ENCODE peak calls at places on chromosomes 16 and 17, in nine cellular contexts. T is GM23338, G is spleen, Q is esophagus muscularis mucosa, M is sigmoid colon, V is HL-60, S is transverse colon, B is HCT116, H is Panc1. W is an unnamed sample.

GRCh38 chr17:59963738-59964454 is 644 bp downstream of the RNFT1 start:
- DNase-seq in T (peak; percentile 6), G (peak; percentile 82), Q (peak; percentile 91), M (peak; percentile 73), V (no peak), S (peak; percentile 60), B (no peak), H (no peak), W (no peak)

GRCh38 chr16:5504028-5504758 is 406.6 kb upstream of the EEF2KMT start:
- DNase-seq in T (no peak), G (no peak), Q (no peak), M (peak; percentile 72), V (no peak), S (no peak), B (no peak), H (no peak), W (no peak)

GRCh38 chr16:77212736-77213541 is 13.7 kb downstream of the SYCE1L start:
- DNase-seq in T (peak; percentile 84), G (peak; percentile 93), Q (no peak), M (peak; percentile 78), V (no peak), S (peak; percentile 75), B (no peak), H (no peak), W (peak; percentile 69)

GRCh38 chr16:81232740-81233367 is 5.6 kb upstream of the BCO1 start:
- DNase-seq in T (no peak), G (no peak), Q (no peak), M (no peak), V (no peak), S (no peak), B (no peak), H (no peak), W (no peak)

GRCh38 chr16:4572715-4573114 is 16.6 kb downstream of the C16orf96 start:
- DNase-seq in T (no peak), G (no peak), Q (no peak), M (peak; percentile 85), V (no peak), S (no peak), B (no peak), H (no peak), W (no peak)

GRCh38 chr17:3659541-3660111 is 8.8 kb downstream of the TAX1BP3 start:
- DNase-seq in T (no peak), G (no peak), Q (no peak), M (peak; percentile 87), V (no peak), S (peak; percentile 43), B (no peak), H (no peak), W (peak; percentile 69)

GRCh38 chr16:74825941-74826340 is 51.3 kb upstream of the FA2H start:
- DNase-seq in T (no peak), G (no peak), Q (peak; percentile 81), M (no peak), V (no peak), S (no peak), B (no peak), H (no peak), W (no peak)

GRCh38 chr17:66364508-66365203 is 62.2 kb downstream of the PRKCA start:
- DNase-seq in T (no peak), G (no peak), Q (no peak), M (no peak), V (no peak), S (no peak), B (no peak), H (no peak), W (no peak)

GRCh38 chr17:43056051-43056450 is 31.0 kb downstream of the RND2 start:
- DNase-seq in T (no peak), G (no peak), Q (no peak), M (no peak), V (no peak), S (no peak), B (no peak), H (no peak), W (no peak)

GRCh38 chr16:30875881-30876791 is 17.7 kb downstream of the BCL7C start:
- DNase-seq in T (peak; percentile 33), G (no peak), Q (no peak), M (no peak), V (no peak), S (peak; percentile 27), B (no peak), H (no peak), W (no peak)

GRCh38 chr17:66637491-66637890 is 197.4 kb upstream of the CACNG5 start:
- DNase-seq in T (no peak), G (no peak), Q (no peak), M (no peak), V (no peak), S (no peak), B (no peak), H (no peak), W (no peak)

GRCh38 chr16:73048292-73049050 is 543 bp upstream of the ZFHX3 start:
- DNase-seq in T (peak; percentile 72), G (peak; percentile 81), Q (no peak), M (peak; percentile 87), V (no peak), S (peak; percentile 67), B (no peak), H (no peak), W (no peak)

GRCh38 chr17:3039748-3040147 is 23.7 kb downstream of the OR1D5 start:
- DNase-seq in T (no peak), G (peak; percentile 1), Q (no peak), M (no peak), V (peak; percentile 61), S (no peak), B (no peak), H (no peak), W (no peak)

GRCh38 chr16:89764711-89765201 is 43.4 kb downstream of the ZNF276 start:
- DNase-seq in T (no peak), G (peak; percentile 88), Q (peak; percentile 93), M (no peak), V (peak; percentile 73), S (peak; percentile 85), B (no peak), H (no peak), W (peak; percentile 56)

DNA sequence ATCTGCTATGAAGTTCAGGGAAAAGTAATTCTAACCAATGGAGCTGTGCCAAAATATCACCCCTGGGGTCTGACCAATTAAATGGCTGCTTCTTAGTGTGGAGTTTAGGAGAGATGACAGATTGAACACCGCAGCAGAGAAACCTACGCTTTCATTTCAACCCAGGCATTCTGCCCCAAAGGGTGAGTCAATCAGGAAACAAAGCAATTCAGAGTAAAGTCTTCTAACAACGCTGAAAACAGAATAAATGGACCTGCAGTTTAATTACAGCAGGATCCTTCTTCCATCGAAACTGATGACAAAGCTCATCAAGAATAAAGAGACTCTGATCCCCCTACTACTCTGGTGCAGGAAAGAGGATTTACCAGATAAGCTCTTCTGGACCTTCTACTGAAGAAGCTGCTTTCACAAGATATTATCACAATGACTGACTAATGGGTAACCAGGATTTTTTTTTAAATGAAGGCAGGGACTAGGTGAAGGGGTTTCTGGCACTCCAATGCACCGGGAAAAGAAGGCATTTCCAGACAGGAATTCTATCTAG is 16.7 kb downstream of the RFFL start:
- DNase-seq in T (no peak), G (no peak), Q (no peak), M (no peak), V (no peak), S (no peak), B (no peak), H (no peak), W (no peak)
- TF ChIP-seq POLR2AphosphoS5 in T (no peak), G (no peak), Q (no peak), M (no peak), V (no peak), S (no peak), B (no peak), H (no peak), W (no peak)

DNA sequence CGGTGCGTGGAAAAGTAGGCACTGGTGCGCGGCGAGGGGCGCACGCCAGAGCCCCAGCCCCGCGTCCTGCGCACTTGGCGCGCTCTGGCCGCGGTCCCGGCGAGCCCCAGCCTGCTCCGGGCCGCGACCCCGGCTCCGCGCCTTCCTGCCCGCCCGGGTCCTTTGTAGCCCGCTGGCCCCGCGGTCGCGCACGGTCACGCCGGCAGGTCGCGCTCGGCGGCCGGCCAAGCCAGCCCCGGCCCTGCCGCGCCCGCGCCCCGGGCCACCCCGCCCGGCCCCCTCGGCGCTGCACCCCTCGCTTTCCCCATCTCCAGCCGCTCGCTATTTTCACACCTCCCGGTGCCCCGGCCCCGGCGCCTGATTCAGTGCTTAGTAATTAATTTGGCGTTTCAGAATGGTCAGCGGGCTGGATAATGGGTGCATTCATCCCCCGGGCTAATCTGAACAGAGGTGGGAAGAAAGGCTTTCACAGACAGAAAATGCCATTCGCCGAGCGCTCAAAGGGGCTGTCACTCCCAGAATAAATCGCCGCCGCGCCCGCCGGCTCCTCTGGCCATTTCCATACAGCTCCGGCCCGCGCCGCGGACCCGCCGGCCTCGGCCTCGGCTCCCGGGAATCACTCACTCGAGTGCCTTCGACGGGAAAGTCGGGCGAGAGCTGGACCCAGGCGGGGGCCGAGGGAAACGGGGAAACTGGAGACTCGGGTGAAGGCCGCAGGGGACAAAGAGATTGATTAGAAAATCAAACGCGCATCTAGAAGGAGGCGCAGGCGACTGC is 17.8 kb upstream of the NTN1 start:
- DNase-seq in T (peak; percentile 63), G (no peak), Q (no peak), M (no peak), V (no peak), S (no peak), B (no peak), H (no peak), W (no peak)
- TF ChIP-seq POLR2AphosphoS5 in T (no peak), G (no peak), Q (no peak), M (no peak), V (no peak), S (no peak), B (no peak), H (no peak), W (no peak)

GRCh38 chr16:667780-668518 is at the start of gene RHOT2:
- DNase-seq in T (peak; percentile 97), G (peak; percentile 99), Q (peak; percentile 98), M (peak; percentile 96), V (no peak), S (peak; percentile 96), B (no peak), H (no peak), W (peak; percentile 93)
- TF ChIP-seq POLR2AphosphoS5 in T (peak; percentile 80), G (peak; percentile 94), Q (peak; percentile 88), M (peak; percentile 72), V (peak; percentile 56), S (peak; percentile 82), B (peak; percentile 69), H (peak; percentile 66), W (peak; percentile 83)

GRCh38 chr16:8798174-8798527 is 512 bp downstream of the PMM2 start:
- DNase-seq in T (no peak), G (no peak), Q (no peak), M (no peak), V (peak; percentile 52), S (no peak), B (peak; percentile 2), H (no peak), W (no peak)
- TF ChIP-seq POLR2AphosphoS5 in T (no peak), G (no peak), Q (no peak), M (no peak), V (no peak), S (no peak), B (no peak), H (no peak), W (no peak)

DNA sequence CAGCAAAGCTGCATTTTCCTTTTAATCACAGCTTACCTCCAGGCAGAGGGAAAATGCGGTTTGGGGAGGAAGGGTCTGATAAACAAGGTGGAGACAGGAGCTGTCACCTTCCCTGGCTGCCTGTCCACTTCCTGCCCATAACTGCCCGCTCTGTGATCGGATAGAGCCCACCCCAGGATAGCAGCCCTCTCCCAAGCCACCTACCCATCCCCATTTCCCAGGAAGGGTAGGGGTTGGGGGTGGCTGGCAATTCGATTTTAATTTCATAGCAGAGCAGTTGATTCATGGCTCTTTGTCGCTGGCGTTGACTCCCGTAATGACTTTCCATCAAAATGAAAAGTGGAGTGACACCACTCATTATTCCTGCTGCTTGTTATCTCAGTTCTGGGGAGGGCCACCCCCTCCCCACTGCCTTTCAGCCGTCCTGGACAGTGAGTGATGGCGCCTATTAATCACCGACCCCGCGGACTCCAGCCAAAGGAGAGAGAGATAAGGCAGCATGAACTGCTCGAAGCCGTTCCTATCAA is 11.2 kb downstream of the CDK5RAP3 start:
- DNase-seq in T (no peak), G (no peak), Q (no peak), M (no peak), V (no peak), S (no peak), B (no peak), H (no peak), W (no peak)
- TF ChIP-seq POLR2AphosphoS5 in T (no peak), G (no peak), Q (no peak), M (no peak), V (no peak), S (no peak), B (no peak), H (peak; percentile 20), W (no peak)